ENCODE peak calls at places on chromosomes 6 and 20, in nine cellular contexts. S, M, F, K, C, H, Y, N and U are unnamed samples.

GRCh38 chr20:50027611-50028105 is 44.9 kb downstream of the SNAI1 start:
- DNase-seq in C (peak; percentile 80), M (no peak), S (no peak), K (no peak), F (no peak), H (peak; percentile 91), Y (no peak), N (no peak), U (peak; percentile 95)

GRCh38 chr6:43457643-43458042 is 2.3 kb upstream of the DLK2 start:
- DNase-seq in S (no peak), H (no peak), Y (no peak), N (no peak), M (no peak), C (no peak), K (no peak), F (no peak), U (peak; percentile 11)

GRCh38 chr6:93562566-93562965 is 143.2 kb upstream of the EPHA7 start:
- DNase-seq in N (no peak), Y (no peak), C (no peak), M (no peak), S (no peak), F (no peak), H (no peak), K (no peak), U (no peak)

GRCh38 chr20:54178256-54178655 is 4.5 kb upstream of the CYP24A1 start:
- DNase-seq in S (no peak), N (no peak), H (no peak), C (no peak), F (no peak), M (no peak), K (no peak), Y (no peak), U (no peak)

GRCh38 chr6:149847943-149848267 is 16.3 kb downstream of the LRP11 start:
- DNase-seq in F (no peak), K (no peak), M (no peak), Y (no peak), C (no peak), S (no peak), H (peak; percentile 69), N (no peak), U (no peak)

GRCh38 chr6:139979021-139979721 is 604.7 kb upstream of the CITED2 start:
- DNase-seq in K (no peak), C (no peak), F (no peak), N (no peak), M (no peak), Y (no peak), S (no peak), H (no peak), U (no peak)

GRCh38 chr6:159790947-159791598 is 806 bp downstream of the MRPL18 start:
- DNase-seq in C (no peak), F (peak; percentile 17), Y (no peak), M (no peak), N (peak; percentile 27), S (no peak), K (peak; percentile 6), H (no peak), U (no peak)

GRCh38 chr6:56807335-56807991 is 147.4 kb upstream of the BEND6 start:
- DNase-seq in M (no peak), S (no peak), K (no peak), C (no peak), N (no peak), Y (no peak), F (no peak), H (peak; percentile 36), U (no peak)

GRCh38 chr6:28944412-28945006 is 20.7 kb upstream of the TRIM27 start:
- DNase-seq in M (no peak), Y (peak; percentile 36), H (peak; percentile 83), N (peak; percentile 75), K (peak; percentile 82), F (peak; percentile 55), S (peak; percentile 69), C (peak; percentile 56), U (no peak)

GRCh38 chr6:1096967-1097765 is 214.7 kb upstream of the FOXQ1 start:
- DNase-seq in Y (no peak), H (no peak), K (no peak), N (no peak), M (no peak), S (no peak), C (no peak), F (no peak), U (no peak)

GRCh38 chr20:2124632-2125131 is 23.1 kb downstream of the STK35 start:
- DNase-seq in S (no peak), C (no peak), H (no peak), M (no peak), N (no peak), K (no peak), F (no peak), Y (no peak), U (no peak)

GRCh38 chr20:17644451-17644850 is 37.6 kb downstream of the RRBP1 start:
- DNase-seq in K (no peak), C (no peak), M (no peak), Y (no peak), F (no peak), S (no peak), N (no peak), H (no peak), U (peak; percentile 71)

GRCh38 chr6:27743787-27744186 is 168.4 kb downstream of the OR2B2 start:
- DNase-seq in H (no peak), Y (no peak), C (no peak), F (no peak), S (no peak), K (no peak), N (no peak), M (no peak), U (no peak)

GRCh38 chr6:29828471-29828797 is 809 bp downstream of the HLA-G start:
- DNase-seq in M (no peak), S (peak; percentile 28), H (no peak), N (peak; percentile 61), F (no peak), K (no peak), C (no peak), Y (no peak), U (peak; percentile 66)

GRCh38 chr6:107491059-107491609 is 1.2 kb downstream of the SOBP start:
- DNase-seq in K (peak; percentile 3), Y (peak; percentile 39), F (peak; percentile 32), H (peak; percentile 50), C (no peak), N (peak; percentile 15), M (no peak), S (no peak), U (peak; percentile 88)

GRCh38 chr20:15902493-15902892 is 670.8 kb downstream of the KIF16B start:
- DNase-seq in Y (no peak), N (peak; percentile 9), F (no peak), S (no peak), M (no peak), K (no peak), C (no peak), H (no peak), U (no peak)

GRCh38 chr6:100730581-100730980 is 150.5 kb downstream of the ASCC3 start:
- DNase-seq in Y (no peak), C (no peak), S (no peak), F (no peak), M (no peak), N (no peak), H (no peak), K (no peak), U (no peak)

GRCh38 chr6:72418495-72418894 is 203.4 kb upstream of the KCNQ5 start:
- DNase-seq in F (no peak), M (no peak), C (peak; percentile 69), Y (no peak), K (no peak), N (no peak), H (peak; percentile 69), S (no peak), U (no peak)

GRCh38 chr6:166206510-166207389 is 39.1 kb upstream of the TBXT start:
- DNase-seq in Y (no peak), M (no peak), C (no peak), H (peak; percentile 11), K (no peak), N (no peak), F (no peak), S (no peak), U (no peak)

GRCh38 chr6:112802154-112802553 is 455.0 kb downstream of the RFPL4B start:
- DNase-seq in F (no peak), C (peak; percentile 79), K (no peak), M (no peak), H (peak; percentile 90), N (no peak), Y (no peak), S (no peak), U (no peak)

GRCh38 chr6:156379946-156380707 is 397.1 kb upstream of the ARID1B start:
- DNase-seq in C (no peak), K (no peak), F (no peak), Y (no peak), N (no peak), H (no peak), S (no peak), M (no peak), U (no peak)

GRCh38 chr6:71294121-71294523 is 5.5 kb downstream of the OGFRL1 start:
- DNase-seq in M (no peak), H (peak; percentile 97), S (no peak), C (peak; percentile 82), N (no peak), Y (no peak), K (no peak), F (no peak), U (no peak)

GRCh38 chr6:55040102-55040848 is 134.0 kb upstream of the HCRTR2 start:
- DNase-seq in N (no peak), M (no peak), F (no peak), S (no peak), K (no peak), C (peak; percentile 5), Y (no peak), H (peak; percentile 81), U (no peak)

GRCh38 chr6:118551063-118551672 is 3.1 kb downstream of the PLN start:
- DNase-seq in M (no peak), N (no peak), Y (no peak), H (peak; percentile 73), S (no peak), F (peak; percentile 20), C (peak; percentile 16), K (peak; percentile 55), U (no peak)

GRCh38 chr20:2331092-2331491 is 35.3 kb downstream of the TGM3 start:
- DNase-seq in H (no peak), F (no peak), Y (no peak), C (no peak), K (no peak), N (no peak), S (no peak), M (no peak), U (no peak)

GRCh38 chr20:44129996-44130718 is 56.8 kb downstream of the JPH2 start:
- DNase-seq in M (no peak), N (no peak), F (no peak), K (no peak), C (no peak), H (peak; percentile 38), Y (no peak), S (no peak), U (no peak)

GRCh38 chr6:44430322-44430721 is 42.8 kb downstream of the CDC5L start:
- DNase-seq in S (no peak), K (no peak), Y (no peak), N (no peak), H (no peak), C (no peak), F (no peak), M (no peak), U (no peak)

GRCh38 chr6:1930356-1930755 is 315.0 kb downstream of the GMDS start:
- DNase-seq in H (no peak), F (no peak), S (no peak), N (no peak), K (no peak), C (no peak), M (no peak), Y (no peak), U (no peak)

GRCh38 chr20:46423342-46423741 is 16.9 kb upstream of the ELMO2 start:
- DNase-seq in C (no peak), M (no peak), F (no peak), Y (no peak), H (no peak), S (no peak), N (no peak), K (no peak), U (no peak)

GRCh38 chr6:136016228-136017225 is 165.0 kb downstream of the PDE7B start:
- DNase-seq in M (no peak), N (no peak), S (no peak), F (no peak), C (no peak), K (no peak), Y (no peak), H (peak; percentile 20), U (no peak)

GRCh38 chr20:62704341-62704948 is 4.2 kb upstream of the NTSR1 start:
- DNase-seq in C (peak; percentile 93), S (no peak), N (no peak), K (no peak), Y (no peak), H (peak; percentile 96), M (no peak), F (no peak), U (peak; percentile 91)